ENCODE peak calls at places on chromosomes 3 and 15, in six cellular contexts. One of them, this sample, is unnamed.

GRCh38 chr3:124250053-124250452 is 258.1 kb upstream of the ROPN1 start:
- DNase-seq in NB4: no peak
- DNase-seq in K562: no peak
- DNase-seq in GM12878: no peak
- DNase-seq in HepG2: no peak
- DNase-seq in endothelial cell of umbilical vein: peak
- DNase-seq in this sample: no peak

GRCh38 chr3:104696470-104696869 is 670.2 kb upstream of the ALCAM start:
- DNase-seq in HepG2: peak
- DNase-seq in endothelial cell of umbilical vein: no peak
- DNase-seq in K562: no peak
- DNase-seq in NB4: no peak
- DNase-seq in GM12878: no peak
- DNase-seq in this sample: no peak

GRCh38 chr15:74200871-74201419 is 1.6 kb downstream of the STRA6 start:
- DNase-seq in NB4: no peak
- DNase-seq in K562: no peak
- DNase-seq in endothelial cell of umbilical vein: no peak
- DNase-seq in HepG2: no peak
- DNase-seq in GM12878: no peak
- DNase-seq in this sample: peak

GRCh38 chr3:41893977-41894376 is 67.9 kb downstream of the ULK4 start:
- DNase-seq in K562: peak
- DNase-seq in HepG2: peak
- DNase-seq in NB4: peak
- DNase-seq in GM12878: no peak
- DNase-seq in endothelial cell of umbilical vein: peak
- DNase-seq in this sample: peak

GRCh38 chr15:34514251-34514760 is 69.1 kb downstream of the GOLGA8B start:
- DNase-seq in GM12878: no peak
- DNase-seq in NB4: peak
- DNase-seq in K562: peak
- DNase-seq in HepG2: no peak
- DNase-seq in endothelial cell of umbilical vein: peak
- DNase-seq in this sample: peak

GRCh38 chr15:36724493-36724892 is 145.1 kb downstream of the CDIN1 start:
- DNase-seq in GM12878: no peak
- DNase-seq in endothelial cell of umbilical vein: no peak
- DNase-seq in NB4: no peak
- DNase-seq in K562: no peak
- DNase-seq in HepG2: no peak
- DNase-seq in this sample: no peak

GRCh38 chr15:73540161-73540560 is 93.0 kb downstream of the NPTN start:
- DNase-seq in endothelial cell of umbilical vein: no peak
- DNase-seq in NB4: no peak
- DNase-seq in GM12878: no peak
- DNase-seq in HepG2: no peak
- DNase-seq in K562: no peak
- DNase-seq in this sample: peak

GRCh38 chr3:45778761-45779201 is 17.6 kb downstream of the SLC6A20 start:
- DNase-seq in GM12878: no peak
- DNase-seq in K562: no peak
- DNase-seq in endothelial cell of umbilical vein: no peak
- DNase-seq in HepG2: no peak
- DNase-seq in NB4: no peak
- DNase-seq in this sample: no peak

GRCh38 chr15:89665449-89666146 is 10.3 kb upstream of the KIF7 start:
- DNase-seq in endothelial cell of umbilical vein: peak
- DNase-seq in GM12878: no peak
- DNase-seq in K562: no peak
- DNase-seq in HepG2: no peak
- DNase-seq in NB4: peak
- DNase-seq in this sample: peak

GRCh38 chr3:169659858-169660614 is 3.5 kb downstream of the MECOM start:
- DNase-seq in HepG2: no peak
- DNase-seq in endothelial cell of umbilical vein: peak
- DNase-seq in GM12878: no peak
- DNase-seq in K562: no peak
- DNase-seq in NB4: no peak
- DNase-seq in this sample: no peak

GRCh38 chr3:169664034-169664820 is 715 bp upstream of the MECOM start:
- DNase-seq in GM12878: no peak
- DNase-seq in endothelial cell of umbilical vein: peak
- DNase-seq in K562: no peak
- DNase-seq in HepG2: no peak
- DNase-seq in NB4: no peak
- DNase-seq in this sample: no peak

GRCh38 chr3:169662215-169663070 is 1.1 kb downstream of the MECOM start:
- DNase-seq in HepG2: peak
- DNase-seq in K562: peak
- DNase-seq in GM12878: no peak
- DNase-seq in NB4: peak
- DNase-seq in endothelial cell of umbilical vein: peak
- DNase-seq in this sample: peak

GRCh38 chr3:169660709-169661566 is 2.6 kb downstream of the MECOM start:
- DNase-seq in HepG2: no peak
- DNase-seq in endothelial cell of umbilical vein: peak
- DNase-seq in NB4: no peak
- DNase-seq in GM12878: no peak
- DNase-seq in K562: no peak
- DNase-seq in this sample: no peak

GRCh38 chr3:169661567-169662214 is 1.8 kb downstream of the MECOM start:
- DNase-seq in HepG2: no peak
- DNase-seq in GM12878: no peak
- DNase-seq in endothelial cell of umbilical vein: peak
- DNase-seq in NB4: no peak
- DNase-seq in K562: peak
- DNase-seq in this sample: no peak
- TF ChIP-seq MAX in HepG2: no peak
- TF ChIP-seq MAX in GM12878: no peak
- TF ChIP-seq MAX in endothelial cell of umbilical vein: no peak
- TF ChIP-seq MAX in NB4: no peak
- TF ChIP-seq MAX in K562: no peak
- TF ChIP-seq MAX in this sample: peak

GRCh38 chr3:115961390-115961789 is 338.1 kb downstream of the GAP43 start:
- DNase-seq in NB4: no peak
- DNase-seq in K562: no peak
- DNase-seq in HepG2: no peak
- DNase-seq in GM12878: no peak
- DNase-seq in endothelial cell of umbilical vein: no peak
- DNase-seq in this sample: no peak
- TF ChIP-seq MYC in NB4: no peak
- TF ChIP-seq MYC in K562: no peak
- TF ChIP-seq MYC in HepG2: no peak
- TF ChIP-seq MYC in GM12878: no peak
- TF ChIP-seq MYC in endothelial cell of umbilical vein: no peak
- TF ChIP-seq MYC in this sample: no peak

GRCh38 chr15:31357148-31357547 is 30.5 kb downstream of the KLF13 start:
- DNase-seq in endothelial cell of umbilical vein: no peak
- DNase-seq in HepG2: no peak
- DNase-seq in K562: no peak
- DNase-seq in GM12878: no peak
- DNase-seq in NB4: no peak
- DNase-seq in this sample: no peak
- TF ChIP-seq MAX in endothelial cell of umbilical vein: no peak
- TF ChIP-seq MAX in HepG2: no peak
- TF ChIP-seq MAX in K562: no peak
- TF ChIP-seq MAX in GM12878: no peak
- TF ChIP-seq MAX in NB4: no peak
- TF ChIP-seq MAX in this sample: no peak

GRCh38 chr3:130759692-130760338 is 13.2 kb upstream of the PIK3R4 start:
- DNase-seq in NB4: peak
- DNase-seq in K562: peak
- DNase-seq in HepG2: peak
- DNase-seq in GM12878: no peak
- DNase-seq in endothelial cell of umbilical vein: peak
- DNase-seq in this sample: peak
- TF ChIP-seq MYC in NB4: no peak
- TF ChIP-seq MYC in K562: no peak
- TF ChIP-seq MYC in HepG2: no peak
- TF ChIP-seq MYC in GM12878: no peak
- TF ChIP-seq MYC in endothelial cell of umbilical vein: no peak
- TF ChIP-seq MYC in this sample: no peak

DNA sequence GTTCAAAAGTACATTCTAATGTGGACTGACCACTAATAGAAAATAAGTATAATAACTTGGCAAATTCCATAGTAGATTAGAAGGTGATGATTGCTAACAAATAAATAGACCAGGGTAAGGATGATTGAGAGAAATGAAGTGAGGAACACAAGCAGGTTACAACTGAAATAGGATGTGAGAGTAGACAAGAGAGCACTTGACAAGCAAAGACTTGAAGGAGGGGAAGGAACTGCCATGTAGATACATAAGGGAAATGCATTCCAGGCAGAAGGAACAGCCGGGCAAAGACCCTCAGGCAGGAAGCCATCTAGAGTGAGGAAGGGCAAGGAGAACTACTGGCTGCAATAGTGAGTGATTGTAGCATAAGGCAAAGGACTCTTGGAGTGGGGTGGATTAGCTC is 5.0 kb downstream of the PLA1A start:
- DNase-seq in NB4: no peak
- DNase-seq in endothelial cell of umbilical vein: peak
- DNase-seq in K562: no peak
- DNase-seq in HepG2: no peak
- DNase-seq in GM12878: no peak
- DNase-seq in this sample: no peak
- TF ChIP-seq MAX in NB4: no peak
- TF ChIP-seq MAX in endothelial cell of umbilical vein: no peak
- TF ChIP-seq MAX in K562: no peak
- TF ChIP-seq MAX in HepG2: no peak
- TF ChIP-seq MAX in GM12878: no peak
- TF ChIP-seq MAX in this sample: no peak

GRCh38 chr3:174408310-174408709 is 450.8 kb upstream of the NAALADL2 start:
- DNase-seq in NB4: no peak
- DNase-seq in K562: no peak
- DNase-seq in endothelial cell of umbilical vein: no peak
- DNase-seq in GM12878: no peak
- DNase-seq in HepG2: no peak
- DNase-seq in this sample: peak

GRCh38 chr3:174417568-174417967 is 441.6 kb upstream of the NAALADL2 start:
- DNase-seq in NB4: peak
- DNase-seq in endothelial cell of umbilical vein: no peak
- DNase-seq in GM12878: no peak
- DNase-seq in K562: no peak
- DNase-seq in HepG2: no peak
- DNase-seq in this sample: no peak

GRCh38 chr3:174414902-174415301 is 444.2 kb upstream of the NAALADL2 start:
- DNase-seq in HepG2: no peak
- DNase-seq in NB4: no peak
- DNase-seq in GM12878: no peak
- DNase-seq in endothelial cell of umbilical vein: no peak
- DNase-seq in K562: no peak
- DNase-seq in this sample: no peak

GRCh38 chr3:174409085-174409743 is 449.9 kb upstream of the NAALADL2 start:
- DNase-seq in K562: no peak
- DNase-seq in HepG2: no peak
- DNase-seq in endothelial cell of umbilical vein: no peak
- DNase-seq in NB4: no peak
- DNase-seq in GM12878: no peak
- DNase-seq in this sample: no peak

GRCh38 chr3:174413057-174413912 is 445.8 kb upstream of the NAALADL2 start:
- DNase-seq in HepG2: no peak
- DNase-seq in GM12878: no peak
- DNase-seq in NB4: no peak
- DNase-seq in K562: no peak
- DNase-seq in endothelial cell of umbilical vein: no peak
- DNase-seq in this sample: no peak
- TF ChIP-seq MYC in HepG2: no peak
- TF ChIP-seq MYC in GM12878: no peak
- TF ChIP-seq MYC in NB4: no peak
- TF ChIP-seq MYC in K562: no peak
- TF ChIP-seq MYC in endothelial cell of umbilical vein: no peak
- TF ChIP-seq MYC in this sample: no peak

GRCh38 chr3:119586707-119587317 is 7.5 kb downstream of the ADPRH start:
- DNase-seq in HepG2: no peak
- DNase-seq in NB4: no peak
- DNase-seq in endothelial cell of umbilical vein: no peak
- DNase-seq in K562: no peak
- DNase-seq in GM12878: no peak
- DNase-seq in this sample: no peak
- TF ChIP-seq MAX in HepG2: no peak
- TF ChIP-seq MAX in NB4: no peak
- TF ChIP-seq MAX in endothelial cell of umbilical vein: no peak
- TF ChIP-seq MAX in K562: no peak
- TF ChIP-seq MAX in GM12878: no peak
- TF ChIP-seq MAX in this sample: no peak